ENCODE peak calls at places on chromosome 21, in five cellular contexts. O is HT-29, K is NCI-H1417, Y is heart left ventricle, S is NCI-H2107. F is an unnamed sample.

GRCh38 chr21:17498586-17498985 is 14.3 kb upstream of the CXADR start:
- DNase-seq in O (no peak), K (no peak), S (no peak), Y (no peak), F (no peak)

GRCh38 chr21:42665026-42665425 is 11.6 kb downstream of the PDE9A start:
- DNase-seq in O (no peak), Y (no peak), K (no peak), S (no peak), F (no peak)

GRCh38 chr21:18060402-18060801 is 184.2 kb upstream of the CHODL start:
- DNase-seq in S (no peak), O (no peak), Y (no peak), K (no peak), F (no peak)

GRCh38 chr21:43639470-43640178 is 19.7 kb downstream of the HSF2BP start:
- DNase-seq in K (no peak), O (no peak), Y (no peak), S (no peak), F (no peak)

GRCh38 chr21:46091118-46091517 is 6.8 kb upstream of the COL6A2 start:
- DNase-seq in Y (no peak), O (no peak), K (no peak), S (no peak), F (no peak)

GRCh38 chr21:18493420-18493819 is 89.8 kb upstream of the TMPRSS15 start:
- DNase-seq in O (no peak), Y (no peak), K (no peak), S (no peak), F (no peak)

GRCh38 chr21:14826630-14827029 is 238.2 kb downstream of the NRIP1 start:
- DNase-seq in K (no peak), O (no peak), Y (no peak), S (no peak), F (no peak)

GRCh38 chr21:37072239-37072987 is 458 bp downstream of the PIGP start:
- DNase-seq in K (peak), O (peak), Y (peak), S (peak), F (no peak)

GRCh38 chr21:44391345-44392091 is 38.1 kb downstream of the TRPM2 start:
- DNase-seq in O (no peak), S (no peak), K (no peak), Y (peak), F (no peak)

GRCh38 chr21:42163511-42163863 is 55.5 kb upstream of the ABCG1 start:
- DNase-seq in S (no peak), O (no peak), K (no peak), Y (peak), F (no peak)

GRCh38 chr21:46552274-46552673 is 52.6 kb downstream of the S100B start:
- DNase-seq in Y (no peak), O (no peak), K (no peak), S (no peak), F (peak)

GRCh38 chr21:39518055-39518844 is 66.5 kb downstream of the SH3BGR start:
- DNase-seq in Y (no peak), K (peak), O (peak), S (peak), F (peak)

GRCh38 chr21:45265721-45266517 is 21.8 kb downstream of the POFUT2 start:
- DNase-seq in O (no peak), Y (no peak), S (no peak), K (no peak), F (no peak)

GRCh38 chr21:31318971-31319370 is 25.1 kb downstream of the TIAM1 start:
- DNase-seq in K (no peak), S (no peak), Y (no peak), O (no peak), F (no peak)

GRCh38 chr21:42581676-42582371 is 68.2 kb downstream of the SLC37A1 start:
- DNase-seq in S (no peak), Y (no peak), O (no peak), K (no peak), F (no peak)

GRCh38 chr21:15064576-15065380 is at the start of gene NRIP1:
- DNase-seq in S (peak), Y (peak), K (peak), O (peak), F (peak)

GRCh38 chr21:33266784-33267135 is 593 bp downstream of the IL10RB start:
- DNase-seq in Y (peak), K (no peak), O (no peak), S (no peak), F (peak)

GRCh38 chr21:43720539-43721224 is 1.8 kb downstream of the PDXK start:
- DNase-seq in K (no peak), O (no peak), S (no peak), Y (no peak), F (no peak)

GRCh38 chr21:27423906-27424595 is 457.2 kb upstream of the ADAMTS5 start:
- DNase-seq in K (no peak), Y (no peak), S (no peak), O (peak), F (no peak)

GRCh38 chr21:45957551-45957950 is 24.0 kb upstream of the COL6A1 start:
- DNase-seq in Y (no peak), K (no peak), O (no peak), S (no peak), F (no peak)

GRCh38 chr21:28226563-28226962 is 766.1 kb downstream of the LTN1 start:
- DNase-seq in Y (no peak), S (no peak), K (no peak), O (no peak), F (no peak)

GRCh38 chr21:25708467-25709065 is 26.1 kb downstream of the ATP5PF start:
- DNase-seq in K (peak), O (peak), S (peak), Y (no peak), F (peak)

GRCh38 chr21:25583370-25584133 is 23.7 kb downstream of the MRPL39 start:
- DNase-seq in K (no peak), Y (no peak), S (no peak), O (no peak), F (no peak)

GRCh38 chr21:26070822-26071425 is 99.6 kb downstream of the APP start:
- DNase-seq in K (no peak), S (no peak), Y (no peak), O (no peak), F (peak)

GRCh38 chr21:29961291-29962027 is 21.7 kb upstream of the GRIK1 start:
- DNase-seq in Y (peak), O (no peak), S (no peak), K (no peak), F (no peak)

GRCh38 chr21:15249285-15249993 is 184.6 kb upstream of the NRIP1 start:
- DNase-seq in Y (no peak), O (no peak), S (no peak), K (no peak), F (no peak)

GRCh38 chr21:43287111-43287973 is 118.5 kb downstream of the CRYAA start:
- DNase-seq in Y (peak), K (peak), O (peak), S (peak), F (no peak)

GRCh38 chr21:21029159-21029558 is 30.9 kb downstream of the NCAM2 start:
- DNase-seq in K (no peak), O (no peak), S (no peak), Y (no peak), F (no peak)

GRCh38 chr21:33668180-33668579 is 25.9 kb downstream of the ITSN1 start:
- DNase-seq in S (no peak), Y (no peak), K (no peak), O (no peak), F (no peak)

F was measured in immature natural killer cell.